ENCODE peak calls at places on chromosomes 5 and 9, in four cellular contexts. L is GM12878, O is HepG2, J is K562. Q is an unnamed sample. For H3K4me1, the result is how much of the 10 kb centered on the place peaks cover.

GRCh38 chr9:96219615-96220257 is 82.2 kb downstream of the HSD17B3 start:
- DNase-seq in O (no peak), L (no peak), J (peak), Q (peak)

GRCh38 chr5:126015244-126016054 is 407.8 kb upstream of the GRAMD2B start:
- DNase-seq in J (no peak), O (no peak), L (no peak), Q (peak)

GRCh38 chr9:101387871-101388506 is 3.2 kb upstream of the BAAT start:
- DNase-seq in O (peak), L (no peak), J (no peak), Q (peak)

GRCh38 chr9:130997395-130997684 is 11.6 kb upstream of the LAMC3 start:
- DNase-seq in O (no peak), J (no peak), L (no peak), Q (no peak)

GRCh38 chr9:117739620-117740347 is 35.6 kb downstream of the TLR4 start:
- DNase-seq in O (no peak), L (peak), J (no peak), Q (no peak)

GRCh38 chr9:82273121-82273520 is 284.5 kb downstream of the SPATA31D1 start:
- DNase-seq in J (no peak), O (no peak), L (no peak), Q (no peak)

GRCh38 chr9:77651203-77651602 is 3.1 kb upstream of the GNA14 start:
- DNase-seq in L (no peak), O (no peak), J (no peak), Q (no peak)

GRCh38 chr5:163509288-163510040 is 4.0 kb downstream of the MAT2B start:
- DNase-seq in O (peak), L (no peak), J (no peak), Q (peak)

GRCh38 chr5:73858054-73858453 is 232.1 kb downstream of the ARHGEF28 start:
- DNase-seq in J (no peak), L (no peak), O (peak), Q (no peak)

GRCh38 chr5:72991394-72991793 is 35.6 kb downstream of the FCHO2 start:
- DNase-seq in J (no peak), L (no peak), O (no peak), Q (no peak)

GRCh38 chr5:134958755-134959154 is 9.0 kb upstream of the CATSPER3 start:
- DNase-seq in J (no peak), L (no peak), O (peak), Q (no peak)

GRCh38 chr9:130282000-130282700 is 16.6 kb downstream of the HMCN2 start:
- DNase-seq in L (no peak), J (no peak), O (no peak), Q (peak)

GRCh38 chr9:96021616-96022444 is 146.3 kb downstream of the ERCC6L2 start:
- DNase-seq in J (no peak), O (no peak), L (no peak), Q (no peak)

GRCh38 chr5:132729896-132730295 is 7.5 kb downstream of the KIF3A start:
- DNase-seq in O (no peak), J (no peak), L (no peak), Q (no peak)

GRCh38 chr5:178624626-178625546 is 2.0 kb downstream of the CLK4 start:
- DNase-seq in O (no peak), L (no peak), J (no peak), Q (peak)

GRCh38 chr9:14106699-14107098 is 207.2 kb downstream of the NFIB start:
- DNase-seq in J (no peak), L (no peak), O (no peak), Q (no peak)

GRCh38 chr5:7872517-7873149 is 3.7 kb downstream of the MTRR start:
- DNase-seq in J (no peak), O (no peak), L (no peak), Q (no peak)

GRCh38 chr5:144368556-144368955 is 197.9 kb downstream of the KCTD16 start:
- DNase-seq in J (no peak), L (no peak), O (no peak), Q (peak)

GRCh38 chr9:35423499-35423898 is 66.4 kb upstream of the RUSC2 start:
- DNase-seq in O (peak), J (no peak), L (no peak), Q (no peak)

GRCh38 chr9:98329904-98330303 is 74.5 kb upstream of the TBC1D2 start:
- DNase-seq in L (no peak), J (no peak), O (no peak), Q (no peak)

GRCh38 chr9:974064-974992 is 2.1 kb upstream of the DMRT3 start:
- DNase-seq in J (no peak), L (no peak), O (no peak), Q (no peak)

GRCh38 chr5:137642091-137642490 is 93.8 kb downstream of the KLHL3 start:
- DNase-seq in J (no peak), O (no peak), L (no peak), Q (no peak)

GRCh38 chr9:87227456-87227855 is 270.2 kb upstream of the DAPK1 start:
- DNase-seq in O (no peak), L (no peak), J (no peak), Q (no peak)

GRCh38 chr5:124783794-124784193 is 37.4 kb upstream of the ZNF608 start:
- DNase-seq in L (no peak), J (no peak), O (no peak), Q (no peak)

GRCh38 chr5:138843789-138844461 is 31.2 kb downstream of the LRRTM2 start:
- DNase-seq in J (no peak), O (no peak), L (no peak), Q (no peak)

GRCh38 chr5:10832421-10832820 is 71.4 kb upstream of the DAP start:
- DNase-seq in O (no peak), L (no peak), J (no peak), Q (no peak)

GRCh38 chr5:10836991-10837390 is 76.0 kb upstream of the DAP start:
- DNase-seq in L (no peak), J (no peak), O (no peak), Q (no peak)

GRCh38 chr5:10831416-10831815 is 70.4 kb upstream of the DAP start:
- DNase-seq in L (no peak), J (no peak), O (no peak), Q (no peak)

GRCh38 chr5:10834695-10835094 is 73.7 kb upstream of the DAP start:
- DNase-seq in L (no peak), J (no peak), O (no peak), Q (no peak)

GRCh38 chr5:10832987-10833386 is 72.0 kb upstream of the DAP start:
- DNase-seq in L (no peak), J (no peak), O (peak), Q (no peak)
- H2AFZ ChIP-seq in L (no peak), J (no peak), O (no peak), Q (no peak)

DNA sequence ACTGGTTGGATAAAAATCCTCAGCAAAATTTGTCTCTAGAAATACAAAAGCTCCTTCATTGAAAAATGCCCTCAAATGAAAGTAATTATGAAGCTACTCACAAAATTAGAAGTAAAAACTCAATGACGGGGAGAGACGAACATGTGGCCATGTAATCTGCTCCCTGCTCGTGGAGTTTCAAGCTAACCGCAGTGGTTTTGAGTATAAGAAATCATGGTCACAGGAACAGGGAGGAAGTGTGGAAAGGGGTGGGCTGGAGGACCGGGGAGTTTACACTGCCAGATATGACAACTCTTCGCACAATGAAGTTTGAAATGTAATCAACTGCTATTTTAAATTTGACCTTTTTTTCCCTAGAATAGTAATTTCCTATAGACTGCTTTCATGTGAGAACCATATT is 765.4 kb upstream of the DMAC1 start:
- DNase-seq in L (no peak), O (no peak), J (no peak), Q (no peak)
- TF ChIP-seq MYC in L (no peak), O (no peak), J (no peak), Q (no peak)

GRCh38 chr9:110126457-110126856 is 81.5 kb downstream of the C9orf152 start:
- DNase-seq in L (no peak), J (no peak), O (no peak), Q (peak)
- H3K4me1 ChIP-seq in L (half or more), J (under half), O (half or more), Q (half or more)

GRCh38 chr9:133440884-133441283 is 18.7 kb downstream of the ADAMTS13 start:
- DNase-seq in L (no peak), O (no peak), J (peak), Q (no peak)

GRCh38 chr9:133436706-133437105 is 14.5 kb downstream of the ADAMTS13 start:
- DNase-seq in J (no peak), L (no peak), O (no peak), Q (no peak)

GRCh38 chr9:133437753-133438531 is 15.8 kb downstream of the ADAMTS13 start:
- DNase-seq in J (peak), L (no peak), O (no peak), Q (no peak)

GRCh38 chr9:133441571-133441970 is 18.2 kb upstream of the CACFD1 start:
- DNase-seq in J (no peak), L (no peak), O (no peak), Q (no peak)

GRCh38 chr9:133439337-133439736 is 17.2 kb downstream of the ADAMTS13 start:
- DNase-seq in J (no peak), O (no peak), L (no peak), Q (no peak)
- H2AFZ ChIP-seq in J (no peak), O (no peak), L (no peak), Q (no peak)

GRCh38 chr9:128713411-128713780 is 10.5 kb downstream of the ZDHHC12 start:
- DNase-seq in O (no peak), L (no peak), J (no peak), Q (no peak)

GRCh38 chr9:128714586-128715435 is 9.1 kb downstream of the ZDHHC12 start:
- DNase-seq in L (no peak), J (no peak), O (no peak), Q (no peak)

GRCh38 chr9:128715436-128715750 is 8.5 kb downstream of the ZDHHC12 start:
- DNase-seq in L (no peak), O (no peak), J (no peak), Q (no peak)

GRCh38 chr9:128713941-128714573 is 9.9 kb downstream of the ZDHHC12 start:
- DNase-seq in L (no peak), O (no peak), J (no peak), Q (no peak)

DNA sequence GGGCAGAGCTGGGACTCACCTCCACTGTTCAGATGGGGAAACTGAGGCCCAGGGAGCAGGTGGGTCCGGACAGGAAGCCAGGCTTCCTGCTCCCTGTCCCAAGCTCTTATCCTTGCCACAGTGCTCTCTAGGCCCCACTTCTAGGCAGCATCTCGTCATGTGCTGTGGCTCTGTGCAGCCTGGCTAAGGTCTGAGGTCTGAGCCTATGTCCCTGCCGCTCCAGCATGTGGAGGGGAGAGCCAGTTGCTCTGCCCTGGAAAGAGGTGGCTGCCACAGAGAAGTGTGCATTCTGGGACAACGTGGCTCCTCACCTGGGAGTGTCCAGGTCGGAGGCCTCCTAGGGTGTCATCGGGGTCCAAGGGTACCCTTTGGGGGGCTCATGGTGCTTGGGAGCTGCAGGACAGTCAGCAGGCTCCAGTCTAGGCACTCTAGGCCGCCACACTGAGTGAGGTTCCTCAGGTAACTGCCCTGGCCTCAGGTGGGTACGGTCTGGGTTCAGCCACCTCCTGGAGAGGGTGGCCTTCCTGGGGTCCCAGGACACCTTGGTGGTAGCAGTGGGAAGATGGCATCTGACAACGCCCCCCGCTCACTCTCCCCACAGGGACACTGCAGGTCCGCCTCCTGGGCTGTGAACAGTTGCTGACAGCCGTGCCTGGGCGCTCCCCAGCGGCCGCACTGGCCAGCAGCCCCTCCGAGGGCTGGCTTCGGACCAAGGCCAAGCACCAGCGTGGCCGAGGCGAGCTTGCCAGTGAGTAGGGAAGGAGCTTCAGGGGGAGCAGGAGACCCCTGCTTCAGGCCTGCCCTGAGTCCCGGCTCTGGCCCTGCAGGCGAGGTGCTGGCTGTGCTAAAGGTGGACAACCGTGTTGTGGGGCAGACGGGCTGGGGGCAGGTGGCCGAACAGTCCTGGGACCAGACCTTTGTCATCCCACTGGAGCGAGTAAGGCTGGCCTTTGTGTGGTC is 10.4 kb downstream of the PKN3 start:
- DNase-seq in O (no peak), L (no peak), J (no peak), Q (no peak)
- TF ChIP-seq MYC in O (no peak), L (no peak), J (no peak), Q (no peak)

GRCh38 chr5:17735771-17736170 is 101.5 kb downstream of the TAF11L14 start:
- DNase-seq in L (no peak), O (no peak), J (no peak), Q (no peak)
- H3K4me1 ChIP-seq in L (under half), O (under half), J (under half), Q (under half)